ENCODE peak calls at places on chromosomes 16 and 17, in four cellular contexts. One of them, this sample, is unnamed.

GRCh38 chr16:27424772-27425498 is 23.0 kb downstream of the IL21R start:
- DNase-seq in neuronal stem cell: no peak
- DNase-seq in IMR-90: no peak
- DNase-seq in trophoblast cell: no peak
- DNase-seq in this sample: no peak

GRCh38 chr16:23182206-23182674 is 305 bp upstream of the SCNN1G start:
- DNase-seq in IMR-90: peak; percentile 25
- DNase-seq in trophoblast cell: peak; percentile 92
- DNase-seq in neuronal stem cell: peak; percentile 56
- DNase-seq in this sample: peak; percentile 84

GRCh38 chr16:23026777-23027362 is 122.4 kb downstream of the USP31 start:
- DNase-seq in trophoblast cell: no peak
- DNase-seq in neuronal stem cell: peak; percentile 59
- DNase-seq in IMR-90: peak; percentile 25
- DNase-seq in this sample: peak; percentile 55

GRCh38 chr16:67431077-67431804 is at the start of gene HSD11B2:
- DNase-seq in trophoblast cell: peak; percentile 72
- DNase-seq in neuronal stem cell: peak; percentile 48
- DNase-seq in IMR-90: peak; percentile 45
- DNase-seq in this sample: no peak

GRCh38 chr16:48438414-48438813 is 53.2 kb upstream of the SIAH1 start:
- DNase-seq in IMR-90: no peak
- DNase-seq in trophoblast cell: peak; percentile 26
- DNase-seq in neuronal stem cell: no peak
- DNase-seq in this sample: no peak

GRCh38 chr16:70480127-70481105 is 26.0 kb downstream of the FCSK start:
- DNase-seq in neuronal stem cell: no peak
- DNase-seq in IMR-90: no peak
- DNase-seq in trophoblast cell: no peak
- DNase-seq in this sample: no peak

GRCh38 chr17:41848788-41849187 is 11.2 kb downstream of the KLHL10 start:
- DNase-seq in IMR-90: peak; percentile 66
- DNase-seq in neuronal stem cell: no peak
- DNase-seq in trophoblast cell: no peak
- DNase-seq in this sample: no peak

GRCh38 chr17:1905190-1905919 is 75.5 kb downstream of the RPA1 start:
- DNase-seq in IMR-90: no peak
- DNase-seq in trophoblast cell: no peak
- DNase-seq in neuronal stem cell: no peak
- DNase-seq in this sample: no peak

GRCh38 chr16:87538594-87538993 is 45.8 kb upstream of the ZCCHC14 start:
- DNase-seq in neuronal stem cell: no peak
- DNase-seq in trophoblast cell: no peak
- DNase-seq in IMR-90: peak; percentile 44
- DNase-seq in this sample: no peak

GRCh38 chr16:52912565-52913173 is 140.0 kb downstream of the CHD9NB start:
- DNase-seq in IMR-90: peak; percentile 49
- DNase-seq in neuronal stem cell: peak; percentile 66
- DNase-seq in trophoblast cell: peak; percentile 18
- DNase-seq in this sample: peak; percentile 82

GRCh38 chr16:4787068-4787467 is 1.1 kb downstream of the SEPTIN12 start:
- DNase-seq in trophoblast cell: peak; percentile 83
- DNase-seq in IMR-90: no peak
- DNase-seq in neuronal stem cell: no peak
- DNase-seq in this sample: no peak

GRCh38 chr17:79797492-79798295 is 817 bp upstream of the CBX8 start:
- DNase-seq in trophoblast cell: no peak
- DNase-seq in neuronal stem cell: no peak
- DNase-seq in IMR-90: no peak
- DNase-seq in this sample: peak; percentile 65

GRCh38 chr17:69734656-69735055 is 320.2 kb downstream of the MAP2K6 start:
- DNase-seq in trophoblast cell: peak; percentile 21
- DNase-seq in neuronal stem cell: no peak
- DNase-seq in IMR-90: no peak
- DNase-seq in this sample: no peak

GRCh38 chr17:42704495-42705494 is 22.5 kb downstream of the CNTNAP1 start:
- DNase-seq in neuronal stem cell: no peak
- DNase-seq in trophoblast cell: no peak
- DNase-seq in IMR-90: no peak
- DNase-seq in this sample: no peak

GRCh38 chr16:77307764-77308561 is 108.8 kb downstream of the SYCE1L start:
- DNase-seq in IMR-90: peak; percentile 50
- DNase-seq in trophoblast cell: peak; percentile 31
- DNase-seq in neuronal stem cell: no peak
- DNase-seq in this sample: no peak

GRCh38 chr17:31096106-31096436 is 1.3 kb downstream of the NF1 start:
- DNase-seq in IMR-90: no peak
- DNase-seq in trophoblast cell: no peak
- DNase-seq in neuronal stem cell: peak; percentile 35
- DNase-seq in this sample: no peak

GRCh38 chr16:280552-280951 is at the start of gene ARHGDIG:
- DNase-seq in trophoblast cell: no peak
- DNase-seq in neuronal stem cell: no peak
- DNase-seq in IMR-90: no peak
- DNase-seq in this sample: no peak

GRCh38 chr17:68155692-68156091 is 92.2 kb upstream of the AMZ2 start:
- DNase-seq in trophoblast cell: no peak
- DNase-seq in neuronal stem cell: no peak
- DNase-seq in IMR-90: no peak
- DNase-seq in this sample: no peak

GRCh38 chr17:79629548-79630049 is 18.7 kb upstream of the RBFOX3 start:
- DNase-seq in trophoblast cell: no peak
- DNase-seq in IMR-90: no peak
- DNase-seq in neuronal stem cell: no peak
- DNase-seq in this sample: no peak

GRCh38 chr17:50059759-50060273 is 3.9 kb downstream of the ITGA3 start:
- DNase-seq in IMR-90: peak; percentile 61
- DNase-seq in trophoblast cell: no peak
- DNase-seq in neuronal stem cell: no peak
- DNase-seq in this sample: no peak

GRCh38 chr17:54172654-54173316 is 350.1 kb downstream of the KIF2B start:
- DNase-seq in IMR-90: no peak
- DNase-seq in neuronal stem cell: no peak
- DNase-seq in trophoblast cell: peak; percentile 1
- DNase-seq in this sample: peak; percentile 50

GRCh38 chr16:29789775-29790182 is 772 bp upstream of the KIF22 start:
- DNase-seq in IMR-90: no peak
- DNase-seq in neuronal stem cell: no peak
- DNase-seq in trophoblast cell: no peak
- DNase-seq in this sample: no peak

GRCh38 chr17:4708436-4708835 is 2.0 kb upstream of the ARRB2 start:
- DNase-seq in IMR-90: no peak
- DNase-seq in neuronal stem cell: no peak
- DNase-seq in trophoblast cell: no peak
- DNase-seq in this sample: peak; percentile 64

GRCh38 chr16:89562939-89563338 is 2.5 kb downstream of the RPL13 start:
- DNase-seq in trophoblast cell: no peak
- DNase-seq in neuronal stem cell: no peak
- DNase-seq in IMR-90: no peak
- DNase-seq in this sample: no peak

GRCh38 chr16:55482056-55482455 is 3.1 kb downstream of the MMP2 start:
- DNase-seq in trophoblast cell: no peak
- DNase-seq in IMR-90: peak; percentile 57
- DNase-seq in neuronal stem cell: no peak
- DNase-seq in this sample: no peak

GRCh38 chr16:55480228-55480655 is 1.2 kb downstream of the MMP2 start:
- DNase-seq in IMR-90: peak; percentile 93
- DNase-seq in trophoblast cell: no peak
- DNase-seq in neuronal stem cell: no peak
- DNase-seq in this sample: peak; percentile 63

GRCh38 chr16:55479560-55480197 is 681 bp downstream of the MMP2 start:
- DNase-seq in IMR-90: no peak
- DNase-seq in neuronal stem cell: peak; percentile 37
- DNase-seq in trophoblast cell: no peak
- DNase-seq in this sample: no peak

GRCh38 chr16:55476625-55477533 is 2.1 kb upstream of the MMP2 start:
- DNase-seq in neuronal stem cell: no peak
- DNase-seq in IMR-90: no peak
- DNase-seq in trophoblast cell: no peak
- DNase-seq in this sample: no peak

DNA sequence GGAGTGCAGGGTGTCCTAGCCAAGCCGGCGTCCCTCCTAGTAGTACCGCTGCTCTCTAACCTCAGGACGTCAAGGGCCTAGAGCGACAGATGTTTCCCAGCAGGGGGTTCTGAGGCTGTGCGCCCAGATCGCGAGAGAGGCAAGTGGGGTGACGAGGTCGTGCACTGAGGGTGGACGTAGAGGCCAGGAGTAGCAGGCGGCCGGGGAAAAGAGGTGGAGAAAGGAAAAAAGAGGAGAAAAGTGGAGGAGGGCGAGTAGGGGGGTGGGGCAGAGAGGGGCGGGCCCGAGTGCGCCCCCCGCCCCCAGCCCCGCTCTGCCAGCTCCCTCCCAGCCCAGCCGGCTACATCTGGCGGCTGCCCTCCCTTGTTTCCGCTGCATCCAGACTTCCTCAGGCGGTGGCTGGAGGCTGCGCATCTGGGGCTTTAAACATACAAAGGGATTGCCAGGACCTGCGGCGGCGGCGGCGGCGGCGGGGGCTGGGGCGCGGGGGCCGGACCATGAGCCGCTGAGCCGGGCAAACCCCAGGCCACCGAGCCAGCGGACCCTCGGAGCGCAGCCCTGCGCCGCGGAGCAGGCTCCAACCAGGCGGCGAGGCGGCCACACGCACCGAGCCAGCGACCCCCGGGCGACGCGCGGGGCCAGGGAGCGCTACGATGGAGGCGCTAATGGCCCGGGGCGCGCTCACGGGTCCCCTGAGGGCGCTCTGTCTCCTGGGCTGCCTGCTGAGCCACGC is at the start of gene MMP2:
- DNase-seq in trophoblast cell: no peak
- DNase-seq in IMR-90: peak; percentile 79
- DNase-seq in neuronal stem cell: peak; percentile 69
- DNase-seq in this sample: peak; percentile 74
- H3K23ac ChIP-seq in trophoblast cell: no peak within 1 kb of the TSS
- H3K23ac ChIP-seq in IMR-90: peak within 1 kb of the TSS; percentile 96
- H3K23ac ChIP-seq in neuronal stem cell: peak within 1 kb of the TSS; percentile 11
- H3K23ac ChIP-seq in this sample: no peak within 1 kb of the TSS

GRCh38 chr16:49493836-49494235 is 120.2 kb downstream of the C16orf78 start:
- DNase-seq in IMR-90: no peak
- DNase-seq in neuronal stem cell: no peak
- DNase-seq in trophoblast cell: no peak
- DNase-seq in this sample: no peak

GRCh38 chr16:49491111-49491670 is 117.6 kb downstream of the C16orf78 start:
- DNase-seq in neuronal stem cell: peak; percentile 15
- DNase-seq in IMR-90: no peak
- DNase-seq in trophoblast cell: no peak
- DNase-seq in this sample: no peak

GRCh38 chr16:49491736-49492089 is 118.1 kb downstream of the C16orf78 start:
- DNase-seq in trophoblast cell: peak; percentile 56
- DNase-seq in neuronal stem cell: no peak
- DNase-seq in IMR-90: no peak
- DNase-seq in this sample: no peak

GRCh38 chr16:49492896-49493620 is 119.5 kb downstream of the C16orf78 start:
- DNase-seq in IMR-90: no peak
- DNase-seq in trophoblast cell: no peak
- DNase-seq in neuronal stem cell: no peak
- DNase-seq in this sample: no peak

GRCh38 chr16:49492090-49492801 is 118.6 kb downstream of the C16orf78 start:
- DNase-seq in IMR-90: no peak
- DNase-seq in trophoblast cell: peak; percentile 9
- DNase-seq in neuronal stem cell: peak; percentile 62
- DNase-seq in this sample: peak; percentile 92
- H3K27ac ChIP-seq in IMR-90: no peak overlapping the region
- H3K27ac ChIP-seq in trophoblast cell: no peak overlapping the region
- H3K27ac ChIP-seq in neuronal stem cell: no peak overlapping the region
- H3K27ac ChIP-seq in this sample: no peak overlapping the region

GRCh38 chr16:11030990-11031510 is 86.7 kb downstream of the CLEC16A start:
- DNase-seq in neuronal stem cell: no peak
- DNase-seq in trophoblast cell: no peak
- DNase-seq in IMR-90: no peak
- DNase-seq in this sample: no peak
- H4K91ac ChIP-seq in neuronal stem cell: no peak overlapping the region
- H4K91ac ChIP-seq in trophoblast cell: no peak overlapping the region
- H4K91ac ChIP-seq in IMR-90: peak overlapping the region; percentile 91
- H4K91ac ChIP-seq in this sample: no peak overlapping the region

GRCh38 chr16:11308493-11309283 is 27.6 kb upstream of the PRM1 start:
- DNase-seq in neuronal stem cell: no peak
- DNase-seq in IMR-90: no peak
- DNase-seq in trophoblast cell: no peak
- DNase-seq in this sample: no peak
- H3K23ac ChIP-seq in neuronal stem cell: no peak overlapping the region
- H3K23ac ChIP-seq in IMR-90: no peak overlapping the region
- H3K23ac ChIP-seq in trophoblast cell: no peak overlapping the region
- H3K23ac ChIP-seq in this sample: no peak overlapping the region

GRCh38 chr17:19015428-19015827 is 10.9 kb upstream of the FAM83G start:
- DNase-seq in IMR-90: no peak
- DNase-seq in trophoblast cell: no peak
- DNase-seq in neuronal stem cell: no peak
- DNase-seq in this sample: no peak
- H3K27ac ChIP-seq in IMR-90: no peak overlapping the region
- H3K27ac ChIP-seq in trophoblast cell: no peak overlapping the region
- H3K27ac ChIP-seq in neuronal stem cell: no peak overlapping the region
- H3K27ac ChIP-seq in this sample: no peak overlapping the region

DNA sequence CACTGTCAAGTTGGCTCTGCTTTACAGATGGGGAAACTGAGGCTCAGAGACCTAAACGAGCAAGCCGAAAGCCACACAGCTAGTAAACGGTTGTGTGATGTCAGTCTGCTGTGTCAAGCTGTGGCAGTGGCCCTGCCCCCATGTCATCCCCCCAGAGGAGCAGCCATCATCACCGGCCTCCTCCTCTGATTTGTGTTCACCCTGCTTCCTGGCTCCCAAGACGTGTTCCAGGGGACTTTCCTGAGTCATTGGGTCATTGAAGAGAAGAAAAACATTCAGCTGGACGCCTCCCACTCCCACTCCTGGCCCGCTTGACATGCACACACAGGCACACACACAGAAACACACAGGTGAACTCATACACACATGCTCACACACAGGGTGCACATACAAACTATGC is 54.0 kb upstream of the CIBAR2 start:
- DNase-seq in IMR-90: peak; percentile 36
- DNase-seq in neuronal stem cell: no peak
- DNase-seq in trophoblast cell: no peak
- DNase-seq in this sample: no peak
- H4K91ac ChIP-seq in IMR-90: no peak overlapping the region
- H4K91ac ChIP-seq in neuronal stem cell: no peak overlapping the region
- H4K91ac ChIP-seq in trophoblast cell: no peak overlapping the region
- H4K91ac ChIP-seq in this sample: peak overlapping the region; percentile 12

This sample was measured in H1.